ENCODE peak calls at places on chromosomes 1 and 21, in seven cellular contexts. One of them, this sample, is unnamed.

GRCh38 chr1:16724718-16725438 is 15.4 kb upstream of the RNU1-4 start:
- DNase-seq in NCI-H1694: no peak
- DNase-seq in stimulated activated CD4-positive, alpha-beta T cell treated with anti-CD3 and anti-CD28 coated beads, Interleukin-15, amount 100 ng/mL, for 1 hour: no peak
- DNase-seq in hepatocyte: peak
- DNase-seq in Ammon's horn: no peak
- DNase-seq in NCI-H2107: no peak
- DNase-seq in OCI-LY7: no peak
- DNase-seq in this sample: no peak

GRCh38 chr1:109979489-109980091 is 5.0 kb upstream of the AHCYL1 start:
- DNase-seq in Ammon's horn: no peak
- DNase-seq in hepatocyte: no peak
- DNase-seq in OCI-LY7: no peak
- DNase-seq in NCI-H1694: no peak
- DNase-seq in NCI-H2107: no peak
- DNase-seq in stimulated activated CD4-positive, alpha-beta T cell treated with anti-CD3 and anti-CD28 coated beads, Interleukin-15, amount 100 ng/mL, for 1 hour: no peak
- DNase-seq in this sample: no peak

GRCh38 chr1:91281782-91282181 is 122.9 kb downstream of the HFM1 start:
- DNase-seq in NCI-H1694: no peak
- DNase-seq in NCI-H2107: no peak
- DNase-seq in hepatocyte: no peak
- DNase-seq in Ammon's horn: no peak
- DNase-seq in OCI-LY7: no peak
- DNase-seq in stimulated activated CD4-positive, alpha-beta T cell treated with anti-CD3 and anti-CD28 coated beads, Interleukin-15, amount 100 ng/mL, for 1 hour: no peak
- DNase-seq in this sample: no peak

GRCh38 chr1:6757719-6758435 is 27.4 kb upstream of the CAMTA1 start:
- DNase-seq in OCI-LY7: no peak
- DNase-seq in NCI-H1694: no peak
- DNase-seq in stimulated activated CD4-positive, alpha-beta T cell treated with anti-CD3 and anti-CD28 coated beads, Interleukin-15, amount 100 ng/mL, for 1 hour: no peak
- DNase-seq in hepatocyte: no peak
- DNase-seq in Ammon's horn: no peak
- DNase-seq in NCI-H2107: no peak
- DNase-seq in this sample: no peak

GRCh38 chr1:70465911-70466310 is 54.8 kb downstream of the CTH start:
- DNase-seq in NCI-H2107: no peak
- DNase-seq in hepatocyte: no peak
- DNase-seq in stimulated activated CD4-positive, alpha-beta T cell treated with anti-CD3 and anti-CD28 coated beads, Interleukin-15, amount 100 ng/mL, for 1 hour: no peak
- DNase-seq in OCI-LY7: no peak
- DNase-seq in Ammon's horn: no peak
- DNase-seq in NCI-H1694: no peak
- DNase-seq in this sample: no peak

GRCh38 chr1:201275266-201275666 is 8.0 kb upstream of the PKP1 start:
- DNase-seq in NCI-H2107: no peak
- DNase-seq in OCI-LY7: no peak
- DNase-seq in Ammon's horn: no peak
- DNase-seq in hepatocyte: no peak
- DNase-seq in NCI-H1694: peak
- DNase-seq in stimulated activated CD4-positive, alpha-beta T cell treated with anti-CD3 and anti-CD28 coated beads, Interleukin-15, amount 100 ng/mL, for 1 hour: no peak
- DNase-seq in this sample: peak

GRCh38 chr1:226981838-226982237 is 41.7 kb downstream of the COQ8A start:
- DNase-seq in hepatocyte: no peak
- DNase-seq in NCI-H1694: no peak
- DNase-seq in Ammon's horn: no peak
- DNase-seq in NCI-H2107: no peak
- DNase-seq in OCI-LY7: no peak
- DNase-seq in stimulated activated CD4-positive, alpha-beta T cell treated with anti-CD3 and anti-CD28 coated beads, Interleukin-15, amount 100 ng/mL, for 1 hour: no peak
- DNase-seq in this sample: no peak

GRCh38 chr1:178501705-178502329 is 5.1 kb upstream of the CLEC20A start:
- DNase-seq in OCI-LY7: peak
- DNase-seq in NCI-H2107: peak
- DNase-seq in hepatocyte: peak
- DNase-seq in stimulated activated CD4-positive, alpha-beta T cell treated with anti-CD3 and anti-CD28 coated beads, Interleukin-15, amount 100 ng/mL, for 1 hour: peak
- DNase-seq in NCI-H1694: peak
- DNase-seq in Ammon's horn: peak
- DNase-seq in this sample: peak

GRCh38 chr1:100440075-100440809 is 87.9 kb downstream of the CDC14A start:
- DNase-seq in stimulated activated CD4-positive, alpha-beta T cell treated with anti-CD3 and anti-CD28 coated beads, Interleukin-15, amount 100 ng/mL, for 1 hour: peak
- DNase-seq in Ammon's horn: no peak
- DNase-seq in NCI-H1694: no peak
- DNase-seq in OCI-LY7: no peak
- DNase-seq in hepatocyte: peak
- DNase-seq in NCI-H2107: no peak
- DNase-seq in this sample: no peak

GRCh38 chr1:6352138-6352563 is 41.4 kb downstream of the ACOT7 start:
- DNase-seq in Ammon's horn: no peak
- DNase-seq in stimulated activated CD4-positive, alpha-beta T cell treated with anti-CD3 and anti-CD28 coated beads, Interleukin-15, amount 100 ng/mL, for 1 hour: no peak
- DNase-seq in OCI-LY7: no peak
- DNase-seq in hepatocyte: no peak
- DNase-seq in NCI-H2107: no peak
- DNase-seq in NCI-H1694: no peak
- DNase-seq in this sample: no peak

GRCh38 chr1:77536813-77537212 is 145.6 kb downstream of the ZZZ3 start:
- DNase-seq in Ammon's horn: no peak
- DNase-seq in stimulated activated CD4-positive, alpha-beta T cell treated with anti-CD3 and anti-CD28 coated beads, Interleukin-15, amount 100 ng/mL, for 1 hour: no peak
- DNase-seq in NCI-H2107: no peak
- DNase-seq in OCI-LY7: no peak
- DNase-seq in NCI-H1694: no peak
- DNase-seq in hepatocyte: no peak
- DNase-seq in this sample: peak

GRCh38 chr1:67645495-67646144 is 39.4 kb upstream of the GADD45A start:
- DNase-seq in stimulated activated CD4-positive, alpha-beta T cell treated with anti-CD3 and anti-CD28 coated beads, Interleukin-15, amount 100 ng/mL, for 1 hour: no peak
- DNase-seq in OCI-LY7: no peak
- DNase-seq in NCI-H1694: peak
- DNase-seq in Ammon's horn: no peak
- DNase-seq in NCI-H2107: no peak
- DNase-seq in hepatocyte: peak
- DNase-seq in this sample: no peak

GRCh38 chr21:28111151-28111619 is 881.5 kb downstream of the LTN1 start:
- DNase-seq in stimulated activated CD4-positive, alpha-beta T cell treated with anti-CD3 and anti-CD28 coated beads, Interleukin-15, amount 100 ng/mL, for 1 hour: no peak
- DNase-seq in OCI-LY7: no peak
- DNase-seq in Ammon's horn: peak
- DNase-seq in hepatocyte: peak
- DNase-seq in NCI-H1694: no peak
- DNase-seq in NCI-H2107: no peak
- DNase-seq in this sample: no peak

GRCh38 chr1:12143631-12144155 is 23.1 kb upstream of the TNFRSF1B start:
- DNase-seq in NCI-H1694: no peak
- DNase-seq in OCI-LY7: no peak
- DNase-seq in hepatocyte: peak
- DNase-seq in NCI-H2107: no peak
- DNase-seq in Ammon's horn: peak
- DNase-seq in stimulated activated CD4-positive, alpha-beta T cell treated with anti-CD3 and anti-CD28 coated beads, Interleukin-15, amount 100 ng/mL, for 1 hour: no peak
- DNase-seq in this sample: peak

GRCh38 chr1:243728192-243728570 is 121.9 kb downstream of the AKT3 start:
- DNase-seq in hepatocyte: no peak
- DNase-seq in NCI-H1694: no peak
- DNase-seq in stimulated activated CD4-positive, alpha-beta T cell treated with anti-CD3 and anti-CD28 coated beads, Interleukin-15, amount 100 ng/mL, for 1 hour: no peak
- DNase-seq in Ammon's horn: no peak
- DNase-seq in NCI-H2107: no peak
- DNase-seq in OCI-LY7: no peak
- DNase-seq in this sample: no peak

GRCh38 chr1:208209286-208209685 is 34.9 kb downstream of the PLXNA2 start:
- DNase-seq in hepatocyte: no peak
- DNase-seq in stimulated activated CD4-positive, alpha-beta T cell treated with anti-CD3 and anti-CD28 coated beads, Interleukin-15, amount 100 ng/mL, for 1 hour: no peak
- DNase-seq in NCI-H1694: peak
- DNase-seq in Ammon's horn: no peak
- DNase-seq in OCI-LY7: no peak
- DNase-seq in NCI-H2107: no peak
- DNase-seq in this sample: no peak

GRCh38 chr1:178134061-178134460 is 40.2 kb downstream of the RASAL2 start:
- DNase-seq in Ammon's horn: peak
- DNase-seq in OCI-LY7: no peak
- DNase-seq in NCI-H1694: no peak
- DNase-seq in stimulated activated CD4-positive, alpha-beta T cell treated with anti-CD3 and anti-CD28 coated beads, Interleukin-15, amount 100 ng/mL, for 1 hour: no peak
- DNase-seq in hepatocyte: no peak
- DNase-seq in NCI-H2107: no peak
- DNase-seq in this sample: no peak

GRCh38 chr1:86520789-86521521 is 25.9 kb upstream of the CLCA4 start:
- DNase-seq in stimulated activated CD4-positive, alpha-beta T cell treated with anti-CD3 and anti-CD28 coated beads, Interleukin-15, amount 100 ng/mL, for 1 hour: no peak
- DNase-seq in NCI-H2107: no peak
- DNase-seq in NCI-H1694: no peak
- DNase-seq in OCI-LY7: no peak
- DNase-seq in hepatocyte: no peak
- DNase-seq in Ammon's horn: no peak
- DNase-seq in this sample: no peak

GRCh38 chr1:248823517-248824001 is 2.2 kb downstream of the SH3BP5L start:
- DNase-seq in Ammon's horn: peak
- DNase-seq in NCI-H1694: no peak
- DNase-seq in hepatocyte: no peak
- DNase-seq in NCI-H2107: no peak
- DNase-seq in OCI-LY7: no peak
- DNase-seq in stimulated activated CD4-positive, alpha-beta T cell treated with anti-CD3 and anti-CD28 coated beads, Interleukin-15, amount 100 ng/mL, for 1 hour: no peak
- DNase-seq in this sample: no peak